ENCODE peak calls at places on chromosomes 3 and 15, in six cellular contexts. N is breast epithelium; E is pancreas; L is adipocyte; R is right lobe of liver; F is CD8-positive, alpha-beta memory T cell. D is an unnamed sample. For H3K36me3, the result is how much of the 10 kb centered on the place peaks cover.

GRCh38 chr3:126654571-126655393 is at the start of gene TXNRD3:
- DNase-seq in N (peak), E (peak), L (peak), R (peak), F (peak), D (peak)

GRCh38 chr3:4908066-4908768 is 71.0 kb upstream of the BHLHE40 start:
- DNase-seq in N (no peak), E (no peak), L (no peak), R (no peak), F (no peak), D (no peak)

GRCh38 chr3:71537211-71537611 is 46.3 kb downstream of the FOXP1 start:
- DNase-seq in N (no peak), E (no peak), L (peak), R (no peak), F (no peak), D (peak)

GRCh38 chr3:28940530-28940929 is 340.3 kb upstream of the RBMS3 start:
- DNase-seq in N (no peak), E (no peak), L (peak), R (no peak), F (no peak), D (peak)

GRCh38 chr15:29740692-29741311 is 81.5 kb downstream of the TJP1 start:
- DNase-seq in N (no peak), E (no peak), L (no peak), R (no peak), F (no peak), D (no peak)

GRCh38 chr3:126750760-126751129 is 46.7 kb downstream of the CHCHD6 start:
- DNase-seq in N (no peak), E (no peak), L (no peak), R (no peak), F (no peak), D (no peak)

GRCh38 chr3:71858493-71859127 is 73.7 kb upstream of the PROK2 start:
- DNase-seq in N (no peak), E (no peak), L (no peak), R (no peak), F (no peak), D (no peak)

GRCh38 chr3:10928396-10928960 is 64.1 kb upstream of the SLC6A1 start:
- DNase-seq in N (peak), E (no peak), L (no peak), R (no peak), F (no peak), D (peak)

GRCh38 chr3:185935465-185936263 is 2.1 kb downstream of the TRA2B start:
- DNase-seq in N (no peak), E (no peak), L (peak), R (no peak), F (no peak), D (no peak)

GRCh38 chr3:60633644-60634043 is 617.6 kb downstream of the FHIT start:
- DNase-seq in N (no peak), E (no peak), L (no peak), R (no peak), F (no peak), D (no peak)

DNA sequence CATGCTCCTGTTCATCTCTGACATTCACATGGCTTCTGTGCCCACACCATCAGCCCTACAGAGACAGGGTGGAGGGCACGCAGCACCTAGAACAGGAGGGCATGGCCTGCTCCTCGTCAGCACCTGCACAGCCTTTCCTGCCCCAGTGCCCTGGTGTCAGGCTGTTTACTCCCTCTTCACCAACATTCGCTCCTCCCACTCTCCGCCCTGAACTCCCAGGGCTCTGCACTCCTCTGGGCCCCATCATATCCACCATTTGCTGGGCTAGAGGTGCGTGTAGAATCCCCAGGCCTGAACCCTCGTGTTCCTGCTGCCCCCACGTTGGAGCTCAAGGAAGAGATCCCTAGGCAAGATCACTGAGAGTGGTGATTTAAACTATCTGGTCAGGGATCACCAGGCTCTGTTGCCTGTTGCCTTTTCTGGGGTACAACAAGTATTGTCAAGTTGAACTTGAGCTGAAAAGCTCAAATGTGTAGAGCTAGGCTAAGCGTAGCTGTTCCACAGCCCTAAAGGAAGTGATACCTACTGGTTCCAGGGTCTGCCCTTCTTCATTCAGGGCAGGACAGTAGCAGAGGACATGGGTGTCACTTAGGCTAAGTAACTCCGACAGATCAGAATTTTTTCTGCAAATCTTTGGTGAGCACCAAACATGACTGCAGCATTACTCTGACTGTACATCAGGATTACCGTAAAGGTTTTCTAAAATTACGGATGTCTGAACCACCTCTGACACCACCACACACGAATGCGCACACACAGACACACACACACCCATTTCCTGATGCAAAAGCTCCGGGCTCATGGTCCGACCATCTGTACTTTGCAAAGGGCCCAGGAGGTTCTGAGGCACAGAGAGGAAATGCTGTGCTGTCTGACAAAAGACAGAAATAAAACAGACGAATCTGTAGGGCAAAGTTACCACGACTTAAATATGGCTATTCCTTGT is 43.7 kb upstream of the GNB5 start:
- DNase-seq in N (no peak), E (no peak), L (no peak), R (no peak), F (no peak), D (no peak)
- H3K4me3 ChIP-seq in N (no peak), E (no peak), L (no peak), R (no peak), F (no peak), D (no peak)

DNA sequence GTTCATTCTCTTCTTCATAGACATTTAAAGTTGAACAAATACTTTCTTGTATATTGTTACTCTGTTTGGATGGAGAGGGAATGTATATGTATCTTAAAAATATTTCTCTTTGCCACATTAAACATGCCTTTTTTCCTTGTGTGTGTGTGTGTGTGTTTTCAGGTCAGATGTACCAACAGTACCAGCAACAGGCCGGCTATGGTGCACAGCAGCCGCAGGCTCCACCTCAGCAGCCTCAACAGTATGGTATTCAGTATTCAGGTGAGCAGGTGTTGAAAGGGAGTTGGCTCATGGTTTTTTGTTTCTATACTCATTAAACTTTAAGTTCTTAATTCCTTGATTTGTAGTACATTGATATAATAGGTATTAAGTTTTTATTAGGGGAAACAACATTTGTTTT is 35.4 kb downstream of the TFG start:
- DNase-seq in N (no peak), E (no peak), L (no peak), R (no peak), F (no peak), D (no peak)
- H3K36me3 ChIP-seq in N (under half), E (under half), L (half or more), R (under half), F (under half), D (half or more)

GRCh38 chr3:157154563-157155333 is 5.2 kb downstream of the CCNL1 start:
- DNase-seq in N (no peak), E (no peak), L (peak), R (no peak), F (no peak), D (no peak)
- H3K4me3 ChIP-seq in N (peak), E (no peak), L (peak), R (no peak), F (no peak), D (no peak)

GRCh38 chr15:59131456-59131855 is 26.5 kb downstream of the CCNB2 start:
- DNase-seq in N (no peak), E (no peak), L (no peak), R (no peak), F (no peak), D (no peak)
- H3K36me3 ChIP-seq in N (under half), E (under half), L (under half), R (under half), F (under half), D (half or more)

GRCh38 chr15:43383070-43383469 is 12.2 kb downstream of the TUBGCP4 start:
- DNase-seq in N (no peak), E (no peak), L (peak), R (no peak), F (no peak), D (no peak)
- H3K4me3 ChIP-seq in N (no peak), E (no peak), L (no peak), R (no peak), F (no peak), D (no peak)

GRCh38 chr3:47731066-47731465 is 50.6 kb downstream of the SMARCC1 start:
- DNase-seq in N (no peak), E (no peak), L (no peak), R (no peak), F (no peak), D (no peak)
- H3K36me3 ChIP-seq in N (under half), E (under half), L (half or more), R (under half), F (under half), D (half or more)

GRCh38 chr15:74709892-74710291 is 14.1 kb upstream of the EDC3 start:
- DNase-seq in N (no peak), E (no peak), L (no peak), R (no peak), F (no peak), D (no peak)

GRCh38 chr15:74709011-74709410 is 13.2 kb upstream of the EDC3 start:
- DNase-seq in N (no peak), E (no peak), L (peak), R (no peak), F (no peak), D (no peak)

DNA sequence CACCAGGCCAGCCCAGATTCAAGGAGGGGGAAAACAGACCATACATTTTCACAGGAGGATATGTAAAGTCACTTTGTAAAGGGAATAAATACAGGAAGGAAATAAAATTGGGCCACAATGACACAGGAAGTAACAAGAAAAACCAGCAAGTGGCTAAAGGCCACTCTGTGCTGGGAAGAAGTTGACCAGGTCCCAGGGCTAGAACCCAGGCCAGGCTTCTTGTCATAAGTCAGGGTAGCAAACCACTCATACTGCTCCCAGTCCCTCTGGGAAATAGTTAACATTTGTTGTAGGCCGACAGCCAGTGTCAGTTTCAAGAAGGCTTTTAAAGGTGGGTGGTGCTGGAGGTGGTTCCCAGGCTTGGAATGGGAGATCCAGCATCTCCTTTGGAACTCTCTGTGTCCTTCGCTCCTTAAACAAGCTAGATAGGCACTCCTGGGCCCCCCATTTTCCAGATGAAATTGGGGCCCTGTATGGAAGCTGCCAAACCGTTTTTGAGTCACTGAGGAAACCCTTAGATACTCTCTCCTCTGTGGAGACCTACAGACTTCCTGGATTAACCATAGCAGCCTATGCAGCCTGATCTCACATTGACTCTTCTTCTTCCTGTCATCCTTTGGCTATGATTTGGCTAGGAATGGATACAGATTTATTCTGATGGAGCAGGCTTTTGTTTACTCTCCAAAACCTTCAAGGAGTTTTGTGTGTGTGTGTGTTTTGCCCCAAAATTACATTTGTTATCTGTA is 14.7 kb upstream of the EDC3 start:
- DNase-seq in N (no peak), E (no peak), L (no peak), R (no peak), F (no peak), D (no peak)
- H3K4me3 ChIP-seq in N (no peak), E (no peak), L (no peak), R (no peak), F (no peak), D (no peak)

GRCh38 chr15:43376017-43376705 is 5.3 kb downstream of the TUBGCP4 start:
- DNase-seq in N (no peak), E (peak), L (peak), R (no peak), F (no peak), D (no peak)
- H3K36me3 ChIP-seq in N (under half), E (under half), L (under half), R (under half), F (under half), D (under half)